ENCODE peak calls at places on chromosome 6, in six cellular contexts. S is IMR-90, D is PC-9, L is mesenchymal stem cell, R is GM12878, I is fibroblast of lung. E is an unnamed sample.

GRCh38 chr6:170554888-170555137 is 644 bp downstream of the TBP start:
- DNase-seq in L (no peak), D (no peak), R (no peak), S (no peak), I (no peak), E (no peak)

GRCh38 chr6:162543221-162543620 is 184.3 kb downstream of the PRKN start:
- DNase-seq in I (no peak), D (no peak), S (no peak), L (no peak), R (no peak), E (peak)

GRCh38 chr6:99739526-99739925 is 132.9 kb downstream of the PRDM13 start:
- DNase-seq in S (no peak), D (no peak), I (no peak), R (no peak), L (no peak), E (no peak)

GRCh38 chr6:149259753-149260152 is 57.8 kb upstream of the TAB2 start:
- DNase-seq in S (no peak), I (no peak), D (no peak), L (no peak), R (no peak), E (no peak)

GRCh38 chr6:3205913-3206312 is 21.5 kb downstream of the TUBB2B start:
- DNase-seq in L (peak), S (peak), D (peak), I (peak), R (no peak), E (no peak)

GRCh38 chr6:62283828-62284411 is 2.1 kb downstream of the KHDRBS2 start:
- DNase-seq in S (peak), L (peak), I (peak), R (no peak), D (no peak), E (peak)

GRCh38 chr6:152605342-152605741 is 31.8 kb downstream of the SYNE1 start:
- DNase-seq in L (no peak), R (no peak), D (no peak), S (peak), I (peak), E (no peak)

GRCh38 chr6:90274481-90275030 is 22.1 kb downstream of the BACH2 start:
- DNase-seq in I (no peak), S (no peak), D (no peak), R (no peak), L (no peak), E (peak)

GRCh38 chr6:35954335-35954734 is 33.4 kb upstream of the SRPK1 start:
- DNase-seq in I (no peak), S (peak), R (no peak), L (no peak), D (no peak), E (no peak)

GRCh38 chr6:116564921-116565872 is 6.1 kb upstream of the RWDD1 start:
- DNase-seq in D (no peak), R (no peak), I (peak), L (no peak), S (no peak), E (no peak)

GRCh38 chr6:90217621-90218496 is 78.8 kb downstream of the BACH2 start:
- DNase-seq in L (no peak), R (no peak), S (no peak), D (no peak), I (no peak), E (no peak)

GRCh38 chr6:68642081-68642480 is 7.0 kb downstream of the ADGRB3 start:
- DNase-seq in L (no peak), R (no peak), D (no peak), S (no peak), I (no peak), E (no peak)

GRCh38 chr6:42140756-42141602 is 1.4 kb downstream of the C6orf132 start:
- DNase-seq in L (peak), R (no peak), I (peak), D (no peak), S (no peak), E (no peak)

GRCh38 chr6:70415660-70416059 is 2.4 kb downstream of the FAM135A start:
- DNase-seq in L (peak), I (peak), S (no peak), D (no peak), R (no peak), E (no peak)

GRCh38 chr6:10259676-10260075 is 155.2 kb downstream of the TFAP2A start:
- DNase-seq in L (no peak), D (no peak), S (no peak), R (no peak), I (peak), E (no peak)

GRCh38 chr6:81769834-81770233 is 17.4 kb upstream of the TENT5A start:
- DNase-seq in I (peak), L (no peak), R (no peak), S (peak), D (no peak), E (peak)

GRCh38 chr6:13307508-13307995 is 20.8 kb downstream of the TBC1D7 start:
- DNase-seq in R (no peak), L (peak), I (peak), D (no peak), S (peak), E (no peak)

GRCh38 chr6:7532821-7533220 is 8.7 kb upstream of the DSP start:
- DNase-seq in D (no peak), R (no peak), I (no peak), L (no peak), S (no peak), E (peak)
- H2AFZ ChIP-seq in D (peak), R (no peak), I (no peak), L (no peak), S (peak), E (peak)

GRCh38 chr6:166169549-166170421 is 2.1 kb upstream of the TBXT start:
- DNase-seq in D (no peak), L (no peak), I (no peak), S (no peak), R (no peak), E (peak)

GRCh38 chr6:166166314-166167257 is 1.1 kb downstream of the TBXT start:
- DNase-seq in I (no peak), L (no peak), D (no peak), R (no peak), S (no peak), E (peak)

GRCh38 chr6:166167801-166168615 is at the start of gene TBXT:
- DNase-seq in L (no peak), D (no peak), R (peak), S (no peak), I (peak), E (peak)

GRCh38 chr6:166167258-166167731 is 356 bp downstream of the TBXT start:
- DNase-seq in D (no peak), L (no peak), R (no peak), S (no peak), I (no peak), E (peak)

GRCh38 chr6:166168616-166169548 is 1.2 kb upstream of the TBXT start:
- DNase-seq in R (no peak), L (no peak), S (no peak), D (no peak), I (no peak), E (peak)
- H3K4me3 ChIP-seq in R (peak), L (peak), S (no peak), D (no peak), I (no peak), E (peak)

GRCh38 chr6:168016176-168016620 is 18.7 kb downstream of the KIF25 start:
- DNase-seq in I (no peak), R (no peak), D (no peak), L (no peak), S (no peak), E (no peak)

GRCh38 chr6:168017629-168018028 is 20.2 kb downstream of the KIF25 start:
- DNase-seq in R (no peak), L (peak), I (no peak), D (no peak), S (no peak), E (no peak)

GRCh38 chr6:168020242-168020641 is 22.8 kb downstream of the KIF25 start:
- DNase-seq in S (no peak), D (no peak), I (no peak), R (no peak), L (no peak), E (no peak)

GRCh38 chr6:168016756-168017525 is 19.5 kb downstream of the KIF25 start:
- DNase-seq in D (no peak), L (no peak), I (peak), R (no peak), S (no peak), E (no peak)

GRCh38 chr6:168018664-168019063 is 21.2 kb downstream of the KIF25 start:
- DNase-seq in D (no peak), S (no peak), I (no peak), R (no peak), L (no peak), E (no peak)
- H2AFZ ChIP-seq in D (no peak), S (no peak), I (no peak), R (no peak), L (no peak), E (no peak)

GRCh38 chr6:106700581-106700980 is 71.2 kb downstream of the QRSL1 start:
- DNase-seq in D (no peak), S (no peak), I (no peak), R (no peak), L (no peak), E (no peak)

GRCh38 chr6:106702046-106702445 is 72.7 kb downstream of the QRSL1 start:
- DNase-seq in R (no peak), I (no peak), S (no peak), L (no peak), D (no peak), E (no peak)

GRCh38 chr6:106704327-106704726 is 74.9 kb downstream of the QRSL1 start:
- DNase-seq in L (no peak), R (no peak), I (no peak), D (no peak), S (no peak), E (no peak)

GRCh38 chr6:106705156-106705555 is 75.8 kb downstream of the QRSL1 start:
- DNase-seq in S (no peak), L (no peak), I (no peak), D (no peak), R (no peak), E (no peak)

DNA sequence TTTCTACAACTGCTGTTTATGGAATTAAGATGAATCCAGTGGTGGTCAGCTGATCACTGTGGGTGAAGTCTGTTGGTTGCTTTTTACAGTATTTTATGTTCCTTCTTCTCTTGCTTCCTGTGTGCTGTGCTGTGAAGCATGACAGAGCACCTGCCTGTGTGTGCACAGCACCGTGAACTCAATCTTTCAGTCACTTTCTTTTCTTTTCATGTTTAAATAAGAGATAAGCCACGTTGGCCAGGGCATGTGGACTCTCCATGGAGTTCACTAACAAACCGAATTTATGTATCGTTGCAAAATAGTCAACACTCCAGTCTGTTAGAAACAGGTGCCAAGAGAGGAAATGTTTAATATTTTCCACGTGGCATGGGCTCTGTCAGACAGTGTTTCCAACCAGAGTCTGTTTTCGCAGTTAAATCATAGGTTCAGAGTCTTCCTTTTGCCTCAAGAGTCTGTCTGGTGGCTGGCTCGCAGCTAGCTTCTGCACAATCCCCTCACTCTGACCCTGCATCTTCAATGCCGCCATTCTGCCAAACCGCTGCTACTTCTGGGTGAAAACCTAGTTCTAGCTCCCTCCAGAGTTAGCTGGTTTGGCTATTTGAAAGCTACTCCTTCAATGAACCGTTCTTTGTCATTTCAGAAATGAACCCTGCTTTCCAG is 73.2 kb downstream of the QRSL1 start:
- DNase-seq in S (no peak), L (no peak), I (no peak), D (no peak), R (peak), E (no peak)
- H3K4me3 ChIP-seq in S (no peak), L (no peak), I (no peak), D (no peak), R (peak), E (no peak)

DNA sequence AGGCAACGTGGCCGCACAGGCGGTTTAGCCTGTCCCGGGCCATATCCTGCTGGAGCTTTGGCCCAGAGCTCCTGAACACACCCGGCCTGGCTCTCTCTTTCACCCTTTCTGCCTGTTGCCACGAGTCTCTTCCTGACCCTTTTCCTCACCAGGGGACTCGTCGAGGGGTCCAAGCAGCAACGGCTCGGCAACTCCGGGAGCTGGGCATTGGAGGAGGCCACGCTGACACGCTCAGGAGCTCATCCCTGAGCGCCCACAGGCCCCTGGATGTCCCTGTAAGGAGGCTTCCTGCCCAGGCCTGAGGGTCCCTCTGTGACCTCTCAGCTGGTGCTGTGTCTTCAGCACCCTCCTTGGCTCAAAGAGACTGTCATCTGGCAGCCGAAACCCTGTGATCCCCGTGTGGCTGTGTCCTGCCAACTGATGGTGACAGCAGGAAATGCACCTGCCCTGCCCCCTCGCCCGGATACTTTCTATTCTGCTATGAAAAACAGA is 103.8 kb downstream of the RNASET2 start:
- DNase-seq in R (no peak), S (no peak), L (no peak), I (no peak), D (no peak), E (no peak)
- H2AFZ ChIP-seq in R (no peak), S (no peak), L (no peak), I (no peak), D (no peak), E (no peak)

GRCh38 chr6:22583230-22583629 is 13.9 kb downstream of the HDGFL1 start:
- DNase-seq in R (no peak), S (no peak), L (no peak), I (no peak), D (no peak), E (no peak)
- H3K4me3 ChIP-seq in R (no peak), S (no peak), L (no peak), I (no peak), D (no peak), E (no peak)

GRCh38 chr6:28589234-28589951 is 63.7 kb downstream of the GPX5 start:
- DNase-seq in L (peak), D (peak), R (peak), S (peak), I (peak), E (peak)
- H2AFZ ChIP-seq in L (no peak), D (peak), R (peak), S (no peak), I (no peak), E (peak)

GRCh38 chr6:137751768-137752560 is 115.1 kb upstream of the TNFAIP3 start:
- DNase-seq in D (no peak), L (no peak), S (no peak), R (no peak), I (no peak), E (no peak)

GRCh38 chr6:137746264-137746663 is 120.8 kb upstream of the TNFAIP3 start:
- DNase-seq in I (no peak), S (no peak), D (no peak), R (no peak), L (no peak), E (no peak)

GRCh38 chr6:137745321-137745720 is 121.7 kb upstream of the TNFAIP3 start:
- DNase-seq in D (no peak), R (no peak), I (no peak), S (no peak), L (no peak), E (no peak)

GRCh38 chr6:137750284-137750683 is 116.8 kb upstream of the TNFAIP3 start:
- DNase-seq in I (no peak), D (no peak), R (no peak), S (no peak), L (no peak), E (no peak)

DNA sequence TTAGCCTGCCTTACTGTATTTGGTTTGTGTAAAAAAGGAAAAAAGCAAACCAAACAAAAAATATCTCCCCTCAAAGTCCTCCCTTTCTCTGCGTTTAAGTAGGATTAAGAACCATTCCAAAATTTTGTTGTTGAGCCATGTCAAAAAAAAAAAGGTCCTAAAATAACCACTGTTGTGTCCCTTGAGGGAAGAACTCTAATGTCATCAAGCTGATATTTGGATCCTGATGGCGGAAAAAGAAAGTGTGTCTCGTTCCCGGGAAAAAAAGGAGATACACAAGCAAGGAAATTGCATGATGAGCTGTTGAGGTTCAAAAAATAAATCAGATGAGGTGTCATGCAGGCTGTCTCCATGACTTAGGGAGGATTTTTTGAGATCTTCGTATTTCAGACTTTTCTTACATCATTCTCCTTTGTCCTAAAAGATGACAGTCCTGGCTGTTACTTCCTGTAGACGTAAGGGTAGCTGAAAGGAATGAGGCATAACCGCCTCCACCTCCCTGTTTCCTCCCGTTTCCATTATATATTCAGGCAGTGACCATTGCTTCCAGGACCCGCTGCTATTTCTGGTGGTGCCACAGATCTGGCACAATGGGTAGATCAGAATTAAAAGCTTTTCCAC is 117.4 kb upstream of the TNFAIP3 start:
- DNase-seq in S (peak), L (no peak), D (no peak), I (peak), R (no peak), E (peak)
- H3K4me3 ChIP-seq in S (no peak), L (peak), D (no peak), I (peak), R (no peak), E (no peak)

GRCh38 chr6:63471654-63472053 is 100.6 kb upstream of the LOC128125822 start:
- DNase-seq in L (no peak), R (no peak), S (no peak), I (no peak), D (no peak), E (no peak)

GRCh38 chr6:63464060-63464459 is 108.2 kb upstream of the LOC128125822 start:
- DNase-seq in S (no peak), L (no peak), I (no peak), R (no peak), D (no peak), E (no peak)

GRCh38 chr6:63466242-63466733 is 106.0 kb upstream of the LOC128125822 start:
- DNase-seq in L (no peak), R (no peak), D (no peak), S (no peak), I (no peak), E (no peak)

GRCh38 chr6:63465750-63466149 is 106.5 kb upstream of the LOC128125822 start:
- DNase-seq in R (no peak), L (no peak), S (no peak), I (no peak), D (no peak), E (no peak)

DNA sequence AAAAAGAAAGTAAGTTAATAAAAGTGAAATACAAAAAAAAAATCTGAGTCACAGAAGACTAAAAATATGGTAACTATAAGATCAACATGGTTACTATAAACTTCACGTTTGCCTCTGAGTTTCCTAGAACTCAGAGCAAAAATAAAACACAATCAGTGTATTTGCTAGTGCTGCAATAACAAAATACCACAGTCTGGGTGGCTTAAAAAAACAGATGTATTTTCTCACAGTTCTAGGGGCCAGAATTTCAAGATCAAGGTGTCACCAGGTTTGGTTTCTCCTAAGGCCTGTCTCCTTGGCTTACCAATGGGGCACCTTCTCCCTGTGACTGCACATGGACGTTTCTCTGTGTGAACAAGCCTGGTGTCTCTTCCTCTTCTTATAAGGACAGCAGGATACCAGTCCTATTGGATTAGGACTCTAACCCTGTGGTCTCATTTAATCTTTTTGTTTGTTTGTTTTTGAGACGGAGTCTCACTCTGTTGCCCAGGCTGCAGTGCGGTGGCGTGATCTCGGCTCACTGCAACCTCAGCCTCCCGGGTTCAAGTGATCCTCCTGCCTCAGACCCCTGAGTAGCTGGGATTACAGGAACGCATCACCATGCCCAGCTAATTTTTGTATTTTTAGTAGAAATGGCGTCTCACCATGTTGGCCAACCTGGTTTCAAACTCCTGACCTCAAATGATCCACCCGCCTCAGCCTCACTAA is 104.9 kb upstream of the LOC128125822 start:
- DNase-seq in S (no peak), R (no peak), D (no peak), I (no peak), L (no peak), E (no peak)
- H2AFZ ChIP-seq in S (no peak), R (no peak), D (no peak), I (no peak), L (no peak), E (no peak)